ENCODE peak calls at places on chromosomes 16 and 17, in four cellular contexts. I is K562, U is GM12878, Q is SK-N-SH. C is an unnamed sample.

GRCh38 chr16:85759631-85760419 is 8.9 kb upstream of the C16orf74 start:
- DNase-seq in Q (no peak), I (peak), U (no peak), C (peak)

GRCh38 chr17:48636177-48637018 is 10.2 kb upstream of the HOXB9 start:
- DNase-seq in U (no peak), Q (peak), I (peak), C (peak)

GRCh38 chr17:47470836-47471235 is 60.1 kb upstream of the NPEPPS start:
- DNase-seq in U (no peak), Q (no peak), I (no peak), C (no peak)

GRCh38 chr17:82845163-82845807 is 5.5 kb upstream of the ZNF750 start:
- DNase-seq in I (no peak), Q (no peak), U (no peak), C (no peak)

GRCh38 chr17:8702996-8703395 is 41.6 kb downstream of the CCDC42 start:
- DNase-seq in U (no peak), Q (no peak), I (no peak), C (no peak)

GRCh38 chr17:47663997-47664941 is 14.6 kb downstream of the KPNB1 start:
- DNase-seq in I (peak), Q (peak), U (peak), C (peak)

GRCh38 chr16:29705030-29705429 is 26.1 kb downstream of the QPRT start:
- DNase-seq in I (no peak), Q (no peak), U (no peak), C (no peak)

GRCh38 chr16:30615358-30616076 is 5.3 kb upstream of the ZNF689 start:
- DNase-seq in U (no peak), I (peak), Q (peak), C (peak)

GRCh38 chr17:70022175-70022574 is 52.9 kb upstream of the KCNJ16 start:
- DNase-seq in U (no peak), Q (no peak), I (no peak), C (no peak)

GRCh38 chr16:54952195-54952594 is 21.5 kb downstream of the IRX5 start:
- DNase-seq in I (no peak), Q (no peak), U (no peak), C (no peak)
- TF ChIP-seq NRF1 in I (no peak), Q (no peak), U (no peak), C (no peak)

GRCh38 chr16:2507679-2508064 is 6.1 kb upstream of the ATP6V0C start:
- DNase-seq in U (no peak), I (no peak), Q (no peak), C (no peak)
- TF ChIP-seq NRF1 in U (no peak), I (no peak), Q (no peak), C (no peak)

DNA sequence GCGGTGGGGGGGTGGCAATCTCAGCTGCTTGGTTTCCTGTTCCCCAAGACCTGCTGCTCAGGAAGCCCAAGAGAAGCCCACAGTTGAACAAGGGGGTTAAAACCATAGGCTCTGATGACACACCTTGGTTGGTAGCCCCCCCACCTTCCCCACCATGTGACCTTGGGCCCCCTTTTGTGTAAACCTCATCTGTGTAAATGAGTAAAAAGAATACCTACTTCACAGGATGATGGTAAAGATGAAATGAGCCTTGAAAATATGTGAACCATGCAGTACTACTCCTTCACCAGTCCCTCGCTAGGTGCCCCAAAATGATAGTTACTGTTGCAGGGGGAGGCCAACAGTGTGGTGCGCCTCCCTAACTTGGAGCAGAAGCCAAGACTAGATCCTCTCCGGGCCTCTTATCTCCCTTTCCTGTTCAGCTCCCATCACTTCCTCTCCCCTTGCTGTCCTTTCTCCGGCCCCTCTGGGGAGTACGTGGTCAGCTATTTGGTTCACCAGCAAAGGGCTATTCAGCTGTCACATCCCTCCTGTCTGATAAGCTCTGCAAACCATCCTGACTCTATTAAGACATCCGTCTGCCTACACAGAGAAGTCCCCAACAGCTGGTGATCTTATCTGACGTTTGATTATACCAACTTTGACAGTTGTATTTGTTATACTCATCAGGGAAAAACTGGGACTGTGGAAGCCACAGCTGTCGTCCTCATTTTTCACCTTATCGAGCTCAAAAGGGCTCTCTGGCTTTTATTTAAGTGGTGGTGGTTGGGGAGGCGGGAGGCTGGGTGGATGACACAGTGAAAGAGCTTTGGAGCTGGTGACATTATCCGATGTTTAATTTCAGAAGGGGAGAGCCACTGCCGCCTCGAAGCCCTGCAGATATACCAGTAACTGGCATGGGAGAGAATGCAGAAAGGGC is 19.9 kb downstream of the DCAKD start:
- DNase-seq in Q (peak), U (no peak), I (peak), C (no peak)
- TF ChIP-seq NRF1 in Q (no peak), U (no peak), I (peak), C (no peak)

GRCh38 chr17:17769869-17770361 is 66.9 kb downstream of the SREBF1 start:
- DNase-seq in U (no peak), Q (peak), I (no peak), C (no peak)

GRCh38 chr17:17767096-17767470 is 69.7 kb downstream of the SREBF1 start:
- DNase-seq in I (no peak), Q (no peak), U (no peak), C (no peak)

GRCh38 chr17:17770371-17771059 is 66.3 kb downstream of the SREBF1 start:
- DNase-seq in U (no peak), I (no peak), Q (no peak), C (no peak)

GRCh38 chr17:17767497-17768286 is 69.1 kb downstream of the SREBF1 start:
- DNase-seq in Q (no peak), I (no peak), U (no peak), C (no peak)

DNA sequence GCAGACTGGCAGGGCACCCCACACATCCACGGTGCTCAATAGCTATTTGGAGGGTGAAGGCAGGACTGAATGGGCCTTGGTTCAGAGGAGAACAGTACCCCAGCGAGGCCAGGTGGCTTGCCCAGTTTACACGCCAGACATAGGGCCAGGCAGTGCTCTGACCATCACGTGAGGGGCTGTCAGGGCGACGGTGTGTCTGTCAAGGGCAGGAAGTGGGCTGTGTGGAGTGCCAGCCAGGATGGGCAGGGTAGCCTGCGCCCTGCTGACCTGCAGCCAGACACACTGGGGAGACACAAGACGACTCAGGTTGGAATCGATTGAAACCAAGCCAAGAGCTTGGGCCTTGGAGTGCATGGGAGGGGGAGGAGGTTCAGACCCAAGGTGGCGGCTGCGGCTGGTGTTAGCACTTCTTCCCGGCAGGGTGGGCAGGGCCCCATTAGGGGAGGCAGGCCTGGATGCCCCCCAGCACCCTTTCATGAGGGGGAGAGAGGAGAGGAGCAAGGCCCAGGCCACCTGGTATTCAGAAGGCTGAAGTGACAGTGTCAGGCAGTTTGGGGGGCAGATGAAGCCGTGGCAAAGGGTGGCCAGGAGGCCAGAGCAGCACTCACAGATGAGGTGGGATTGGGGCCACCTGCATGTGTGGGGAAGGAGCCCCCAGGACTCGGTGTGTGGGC is 68.2 kb downstream of the SREBF1 start:
- DNase-seq in Q (peak), I (no peak), U (no peak), C (no peak)
- TF ChIP-seq NRF1 in Q (no peak), I (no peak), U (no peak), C (no peak)

DNA sequence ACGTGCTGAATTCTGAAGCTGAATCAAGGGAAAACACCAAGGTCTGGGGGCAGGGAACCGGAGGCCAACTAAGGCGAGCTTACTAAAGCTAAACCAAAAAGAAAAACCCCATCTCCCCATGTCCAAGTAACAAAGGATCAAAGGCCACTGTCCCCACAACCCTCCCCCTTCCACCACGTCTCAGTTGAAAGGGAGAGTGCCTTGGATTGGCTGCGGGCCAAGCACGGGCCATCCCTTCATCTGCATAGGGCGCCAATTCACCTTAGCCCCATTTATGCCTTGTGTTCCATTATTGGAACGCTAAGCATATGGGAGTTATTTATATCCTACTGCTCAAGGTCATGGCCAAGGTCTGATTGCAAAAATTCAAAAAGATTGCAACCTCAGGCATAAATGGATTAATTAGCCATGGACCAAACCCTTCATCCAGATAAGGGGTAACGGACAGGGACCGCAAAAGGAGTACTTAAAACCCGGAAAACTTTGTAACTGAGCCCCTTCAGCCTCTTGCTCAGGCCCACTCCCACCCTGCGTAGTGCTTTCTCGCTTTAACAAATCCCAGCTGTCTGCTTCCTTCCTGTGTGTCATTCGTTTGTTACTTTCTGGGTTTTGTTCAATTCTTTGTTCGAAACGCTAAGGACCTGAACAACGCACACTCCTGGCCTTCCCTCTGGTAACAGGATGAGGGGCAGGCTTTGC is 753 bp upstream of the ATP6V0D1 start:
- DNase-seq in I (no peak), U (no peak), Q (peak), C (no peak)
- TF ChIP-seq NRF1 in I (no peak), U (no peak), Q (no peak), C (no peak)

GRCh38 chr17:58710948-58711552 is 18.6 kb downstream of the RAD51C start:
- DNase-seq in U (no peak), I (peak), Q (peak), C (peak)
- TF ChIP-seq NRF1 in U (no peak), I (no peak), Q (no peak), C (no peak)

GRCh38 chr17:73359987-73360410 is 48.2 kb upstream of the CDC42EP4 start:
- DNase-seq in Q (peak), U (no peak), I (no peak), C (peak)

GRCh38 chr17:73360961-73361761 is 49.4 kb upstream of the CDC42EP4 start:
- DNase-seq in Q (no peak), U (no peak), I (no peak), C (peak)

GRCh38 chr17:73358668-73359067 is 46.9 kb upstream of the CDC42EP4 start:
- DNase-seq in Q (no peak), I (no peak), U (no peak), C (no peak)

GRCh38 chr17:73357981-73358380 is 46.2 kb upstream of the CDC42EP4 start:
- DNase-seq in I (no peak), U (no peak), Q (no peak), C (no peak)

DNA sequence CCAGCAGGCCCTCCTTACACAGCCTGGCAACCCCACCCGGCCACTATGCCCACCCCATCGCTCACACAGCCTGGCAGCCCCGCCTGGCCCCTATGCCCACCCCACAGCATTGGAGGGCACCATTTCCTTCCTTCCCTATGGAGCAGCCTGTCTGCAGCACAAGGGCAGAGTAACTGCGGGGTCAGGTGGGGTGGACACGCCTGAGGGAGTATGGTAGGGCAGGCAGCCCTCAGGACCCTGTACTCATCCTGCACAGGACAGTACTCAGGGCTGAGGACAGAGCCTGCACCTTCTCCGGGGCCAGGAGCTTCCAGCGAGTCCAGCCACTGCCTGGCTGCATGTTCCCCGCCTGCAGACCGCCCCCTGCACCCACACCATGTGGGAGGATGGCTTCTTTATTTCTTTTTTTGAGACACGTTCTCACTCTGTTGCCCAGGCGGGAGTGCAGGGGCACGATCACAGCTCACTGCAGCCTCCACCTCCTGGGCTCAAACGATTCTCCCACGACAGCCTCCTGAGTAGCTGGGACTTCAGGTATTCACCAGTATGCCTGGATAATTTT is 47.5 kb upstream of the CDC42EP4 start:
- DNase-seq in U (no peak), Q (no peak), I (no peak), C (no peak)
- TF ChIP-seq NRF1 in U (no peak), Q (no peak), I (no peak), C (no peak)

C was measured in H1.